ENCODE peak calls at places on chromosome 3, in ten cellular contexts. S is AG10803; T is mesendoderm; W is OCI-LY7; B is cardiac muscle cell; O is dorsolateral prefrontal cortex; D is CD8-positive, alpha-beta memory T cell; X is psoas muscle; Q is bronchial epithelial cell; C is GM23338. R is an unnamed sample.

GRCh38 chr3:166248784-166249183 is 411.6 kb upstream of the BCHE start:
- DNase-seq in D (no peak), B (no peak), O (no peak), T (peak; percentile 42), S (no peak), C (peak; percentile 15), X (no peak), W (no peak), Q (peak; percentile 56), R (no peak)

GRCh38 chr3:104646196-104646595 is 720.5 kb upstream of the ALCAM start:
- DNase-seq in O (no peak), S (no peak), C (no peak), W (no peak), Q (no peak), D (no peak), B (peak; percentile 25), T (no peak), X (no peak), R (no peak)

GRCh38 chr3:194485471-194485875 is 1.3 kb downstream of the ATP13A3 start:
- DNase-seq in W (no peak), B (peak; percentile 52), O (no peak), Q (peak; percentile 61), X (no peak), C (no peak), D (no peak), T (no peak), S (peak; percentile 70), R (no peak)

GRCh38 chr3:54176106-54176505 is 53.8 kb downstream of the CACNA2D3 start:
- DNase-seq in S (no peak), C (no peak), B (peak; percentile 53), O (no peak), T (no peak), X (no peak), D (no peak), Q (peak; percentile 5), W (no peak), R (no peak)

GRCh38 chr3:24583004-24583403 is 88.4 kb upstream of the THRB start:
- DNase-seq in O (no peak), T (peak; percentile 23), X (no peak), D (no peak), C (peak; percentile 39), S (no peak), Q (peak; percentile 39), W (no peak), B (peak; percentile 41), R (peak; percentile 3)

GRCh38 chr3:11145888-11146287 is 8.4 kb upstream of the HRH1 start:
- DNase-seq in B (peak; percentile 70), W (no peak), T (no peak), D (no peak), C (no peak), X (no peak), S (peak; percentile 91), O (no peak), Q (peak; percentile 96), R (no peak)

GRCh38 chr3:196292281-196292923 is 4.9 kb upstream of the PCYT1A start:
- DNase-seq in D (no peak), C (peak; percentile 69), S (no peak), B (no peak), Q (no peak), T (peak; percentile 53), W (peak; percentile 74), X (no peak), O (no peak), R (peak; percentile 69)

GRCh38 chr3:159807137-159808028 is 181.3 kb upstream of the IL12A start:
- DNase-seq in D (no peak), S (no peak), B (no peak), O (no peak), Q (peak; percentile 80), C (no peak), W (no peak), T (no peak), X (no peak), R (no peak)

DNA sequence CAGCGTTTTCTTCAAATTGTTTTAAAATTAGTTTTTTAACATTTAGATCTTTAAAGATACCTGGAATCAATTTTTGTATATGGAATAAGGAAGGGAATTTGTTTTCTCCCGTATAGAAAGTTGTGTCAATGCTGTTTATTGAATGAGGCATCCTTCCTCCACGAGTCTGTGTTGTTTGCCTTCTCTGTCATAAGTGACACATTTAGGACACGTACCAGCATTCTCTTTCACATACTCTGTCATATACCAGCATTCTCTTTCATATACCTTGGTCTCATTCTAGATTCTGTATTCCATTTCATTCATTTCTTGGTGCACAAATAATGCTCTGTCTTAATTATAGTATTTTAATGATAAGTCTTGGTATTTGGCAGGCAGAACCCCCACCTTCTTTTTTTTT is 10.3 kb downstream of the ATP11B start:
- DNase-seq in B (no peak), T (no peak), Q (peak; percentile 28), S (no peak), D (no peak), O (no peak), W (no peak), X (no peak), C (no peak), R (no peak)
- H3K4me3 ChIP-seq in B (no peak overlapping the region), T (no peak overlapping the region), Q (no peak overlapping the region), S (no peak overlapping the region), D (no peak overlapping the region), O (no peak overlapping the region), W (no peak overlapping the region), X (no peak overlapping the region), C (no peak overlapping the region), R (no peak overlapping the region)

GRCh38 chr3:119662604-119663377 is 2.4 kb upstream of the POPDC2 start:
- DNase-seq in T (no peak), C (no peak), S (peak; percentile 55), X (no peak), W (no peak), B (peak; percentile 47), Q (no peak), D (no peak), O (no peak), R (no peak)
- H3K4me3 ChIP-seq in T (no peak overlapping the region), C (no peak overlapping the region), S (no peak overlapping the region), X (peak overlapping the region; percentile 28), W (no peak overlapping the region), B (no peak overlapping the region), Q (no peak overlapping the region), D (no peak overlapping the region), O (no peak overlapping the region), R (no peak overlapping the region)

DNA sequence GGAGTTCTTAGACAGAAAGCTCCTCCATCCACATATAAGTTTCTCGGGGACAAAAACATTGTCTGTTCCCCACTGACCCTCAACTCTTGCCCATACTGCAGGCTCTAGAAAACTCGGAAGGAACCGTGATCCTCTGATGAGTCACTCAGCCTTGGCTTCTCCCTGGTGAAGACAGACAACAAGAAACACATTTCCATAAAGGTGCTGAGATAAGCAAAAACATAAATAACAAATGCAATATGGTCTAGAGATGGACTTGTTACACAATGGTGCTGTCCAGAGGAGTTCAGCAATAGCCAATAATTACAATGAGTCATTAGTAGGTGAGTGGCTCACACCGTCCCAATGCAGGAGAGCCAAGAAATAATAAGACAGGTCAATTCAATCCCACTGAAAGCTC is 43.7 kb downstream of the MAGI1 start:
- DNase-seq in O (no peak), C (no peak), X (no peak), W (no peak), D (no peak), S (peak; percentile 72), Q (peak; percentile 88), T (peak; percentile 45), B (peak; percentile 40), R (no peak)
- H3K4me3 ChIP-seq in O (no peak overlapping the region), C (no peak overlapping the region), X (no peak overlapping the region), W (no peak overlapping the region), D (no peak overlapping the region), S (no peak overlapping the region), Q (no peak overlapping the region), T (no peak overlapping the region), B (no peak overlapping the region), R (no peak overlapping the region)

DNA sequence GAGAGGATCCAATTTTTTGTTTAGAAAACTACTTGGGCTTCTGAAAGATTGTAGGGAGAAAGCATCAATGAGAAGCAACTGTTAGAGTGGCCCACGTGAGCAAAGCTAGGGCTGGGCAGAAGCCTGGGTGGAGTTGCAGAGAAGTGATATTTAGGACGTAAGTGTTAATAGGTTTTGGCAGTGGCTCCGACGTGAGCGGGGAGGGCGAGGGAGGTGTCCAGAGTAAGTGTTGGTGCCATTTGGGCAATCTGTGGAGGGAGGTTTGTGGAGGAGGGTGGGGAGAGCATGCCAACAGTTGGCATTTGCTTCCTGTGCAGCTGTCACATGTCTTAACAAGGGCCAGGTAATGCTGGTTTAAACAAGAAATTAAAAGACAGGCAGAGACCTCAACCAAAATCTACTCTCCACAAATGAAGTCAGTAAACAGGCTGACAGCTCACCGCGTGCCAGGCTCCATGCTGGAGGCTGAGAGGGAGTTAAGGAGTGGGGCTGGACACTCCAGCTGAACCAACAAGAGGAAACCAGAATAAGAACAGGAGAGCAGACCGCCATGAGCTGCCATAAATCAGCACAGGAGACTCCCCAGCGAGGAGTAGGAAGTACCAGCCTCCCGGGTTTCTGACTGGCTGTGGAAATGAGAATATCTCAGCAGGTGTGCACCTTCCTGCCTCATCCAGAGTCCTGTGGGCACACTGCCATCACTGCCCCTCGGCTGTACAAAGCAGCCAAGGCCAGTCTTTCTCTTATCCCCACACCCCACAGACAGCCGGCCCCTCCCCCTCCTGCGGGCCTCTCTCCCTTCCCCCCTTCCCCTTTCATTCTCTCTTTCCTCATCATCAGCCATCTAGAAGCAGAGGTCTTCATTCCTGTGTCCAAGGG is 232.6 kb downstream of the ABHD5 start:
- DNase-seq in Q (no peak), C (no peak), X (no peak), O (peak; percentile 37), D (no peak), W (no peak), S (no peak), T (no peak), B (no peak), R (no peak)
- H3K4me3 ChIP-seq in Q (no peak overlapping the region), C (no peak overlapping the region), X (no peak overlapping the region), O (no peak overlapping the region), D (no peak overlapping the region), W (no peak overlapping the region), S (no peak overlapping the region), T (no peak overlapping the region), B (no peak overlapping the region), R (no peak overlapping the region)

GRCh38 chr3:100850156-100850555 is 140.9 kb downstream of the TFG start:
- DNase-seq in D (no peak), W (no peak), O (no peak), B (no peak), S (no peak), Q (no peak), X (no peak), T (no peak), C (no peak), R (no peak)

DNA sequence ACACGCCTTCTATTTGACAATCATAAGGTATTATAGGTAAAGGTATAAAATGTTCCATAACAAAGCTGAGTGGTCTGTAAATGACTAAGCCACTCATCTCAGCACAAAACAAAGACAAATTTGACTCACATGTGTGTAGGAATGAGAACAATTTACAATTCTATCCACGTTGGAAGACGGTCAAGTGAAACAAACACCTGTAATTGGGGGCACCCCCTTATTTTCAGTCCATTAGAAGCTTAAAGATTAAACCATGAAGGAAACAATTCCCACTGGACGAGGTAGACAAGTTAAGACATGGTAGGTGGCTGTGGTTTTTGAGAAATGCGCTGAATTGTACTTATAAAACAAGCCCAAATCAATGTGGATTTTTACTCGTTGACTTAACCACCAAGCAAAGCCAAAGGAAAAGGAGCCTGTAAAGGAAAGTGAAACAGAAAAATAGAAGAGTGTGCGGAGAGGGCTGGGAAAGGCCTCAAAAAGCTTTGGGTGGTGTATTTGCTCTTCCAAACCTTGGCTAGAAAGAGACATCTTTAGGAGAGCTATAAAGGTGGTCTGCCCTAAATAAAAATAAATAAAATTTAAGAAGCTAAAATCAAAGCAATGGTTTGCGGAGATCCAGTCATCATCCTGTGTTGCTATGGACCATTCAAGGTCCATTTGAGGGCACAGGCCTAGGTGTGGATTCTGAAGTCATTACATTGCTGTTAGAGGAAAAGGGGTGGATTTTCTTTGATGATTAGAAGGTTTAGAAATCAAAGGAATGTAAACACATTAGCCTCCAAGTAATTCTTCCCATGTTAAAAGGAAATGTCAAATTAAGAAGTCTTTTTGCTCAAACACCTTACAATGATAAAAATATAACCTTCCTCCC is 135.0 kb downstream of the TFG start:
- DNase-seq in W (no peak), B (no peak), Q (peak; percentile 85), D (no peak), X (no peak), C (no peak), S (no peak), O (no peak), T (no peak), R (no peak)
- H3K4me3 ChIP-seq in W (no peak overlapping the region), B (no peak overlapping the region), Q (no peak overlapping the region), D (no peak overlapping the region), X (no peak overlapping the region), C (no peak overlapping the region), S (no peak overlapping the region), O (no peak overlapping the region), T (no peak overlapping the region), R (no peak overlapping the region)